ENCODE peak calls at places on chromosomes 1 and 21, in six cellular contexts. N, H, F, T, G and E are unnamed samples.

GRCh38 chr1:60573726-60574409 is 500.3 kb upstream of the C1orf87 start:
- DNase-seq in N (peak), F (no peak), H (no peak), T (no peak), G (no peak), E (no peak)

GRCh38 chr1:109529895-109530456 is 9.7 kb upstream of the GPR61 start:
- DNase-seq in G (no peak), H (no peak), F (no peak), N (peak), T (no peak), E (no peak)

GRCh38 chr1:41377397-41377796 is 16.2 kb downstream of the FOXO6 start:
- DNase-seq in T (no peak), F (no peak), N (no peak), G (no peak), H (no peak), E (no peak)

GRCh38 chr1:104195395-104195794 is 445.7 kb downstream of the AMY1C start:
- DNase-seq in G (no peak), N (peak), H (no peak), F (no peak), T (no peak), E (no peak)

GRCh38 chr1:244735404-244735803 is 82.5 kb downstream of the DESI2 start:
- DNase-seq in H (no peak), G (no peak), N (peak), T (no peak), F (no peak), E (no peak)

GRCh38 chr1:226939439-226940028 is 560 bp upstream of the COQ8A start:
- DNase-seq in H (peak), N (peak), F (peak), T (peak), G (peak), E (no peak)

GRCh38 chr1:200415693-200416593 is 6.1 kb upstream of the ZNF281 start:
- DNase-seq in F (peak), H (no peak), N (peak), G (no peak), T (no peak), E (no peak)

GRCh38 chr1:28359592-28360239 is 9.8 kb upstream of the PHACTR4 start:
- DNase-seq in T (peak), H (peak), F (peak), G (peak), N (peak), E (peak)

GRCh38 chr1:204323887-204324286 is 35.8 kb downstream of the PLEKHA6 start:
- DNase-seq in T (no peak), F (peak), N (peak), H (no peak), G (peak), E (no peak)

GRCh38 chr1:184156521-184157395 is 105.2 kb downstream of the TSEN15 start:
- DNase-seq in H (no peak), G (peak), F (no peak), N (peak), T (no peak), E (no peak)

GRCh38 chr21:39681257-39681656 is 63.7 kb upstream of the IGSF5 start:
- DNase-seq in F (no peak), G (no peak), T (no peak), H (no peak), N (peak), E (no peak)

GRCh38 chr1:8878448-8879347 is at the start of gene ENO1:
- DNase-seq in N (peak), T (peak), F (peak), H (peak), G (peak), E (peak)

GRCh38 chr1:168476588-168477379 is 67.0 kb downstream of the XCL2 start:
- DNase-seq in F (no peak), H (no peak), T (no peak), N (peak), G (no peak), E (no peak)

GRCh38 chr1:234960722-234961467 is 167.7 kb downstream of the TOMM20 start:
- DNase-seq in H (no peak), T (no peak), G (no peak), N (no peak), F (no peak), E (no peak)

GRCh38 chr1:155776414-155776813 is 80.6 kb downstream of the GON4L start:
- DNase-seq in F (no peak), G (no peak), T (no peak), N (no peak), H (no peak), E (no peak)

GRCh38 chr1:84776639-84777038 is 86.4 kb upstream of the SSX2IP start:
- DNase-seq in H (no peak), T (no peak), G (no peak), F (no peak), N (peak), E (no peak)

GRCh38 chr1:168081373-168082007 is 55.2 kb downstream of the GPR161 start:
- DNase-seq in F (no peak), H (no peak), T (no peak), G (no peak), N (peak), E (no peak)

GRCh38 chr1:15834406-15835204 is 12.9 kb upstream of the SPEN start:
- DNase-seq in G (peak), F (peak), T (peak), H (peak), N (peak), E (peak)

GRCh38 chr1:1032428-1032827 is 12.5 kb downstream of the AGRN start:
- DNase-seq in F (no peak), T (no peak), N (no peak), H (no peak), G (peak), E (no peak)

GRCh38 chr1:204598319-204598969 is 82.2 kb downstream of the MDM4 start:
- DNase-seq in G (no peak), N (no peak), T (no peak), H (no peak), F (no peak), E (no peak)

GRCh38 chr21:41759214-41759840 is 7.5 kb downstream of the RIPK4 start:
- DNase-seq in H (no peak), F (no peak), T (no peak), G (no peak), N (no peak), E (no peak)

GRCh38 chr1:229562686-229563085 is 4.2 kb upstream of the ABCB10 start:
- DNase-seq in F (no peak), N (no peak), H (no peak), G (no peak), T (no peak), E (no peak)

GRCh38 chr1:8679929-8680504 is 137.4 kb downstream of the RERE start:
- DNase-seq in T (no peak), F (no peak), G (no peak), H (no peak), N (no peak), E (no peak)

GRCh38 chr1:19384772-19385187 is 72.7 kb downstream of the SLC66A1 start:
- DNase-seq in H (no peak), N (no peak), T (no peak), G (no peak), F (no peak), E (no peak)

GRCh38 chr1:6205849-6206845 is at the start of gene RNF207:
- DNase-seq in G (peak), T (peak), H (peak), N (peak), F (peak), E (peak)

GRCh38 chr1:23593556-23594148 is 34.4 kb upstream of the ID3 start:
- DNase-seq in F (no peak), N (peak), H (no peak), T (no peak), G (no peak), E (no peak)

GRCh38 chr1:84724128-84724860 is 34.0 kb upstream of the SSX2IP start:
- DNase-seq in H (no peak), N (no peak), G (no peak), T (peak), F (no peak), E (peak)

GRCh38 chr1:211921579-211922095 is 91.1 kb upstream of the LPGAT1 start:
- DNase-seq in G (no peak), N (no peak), T (no peak), H (no peak), F (no peak), E (no peak)

GRCh38 chr1:97270508-97271307 is 549.1 kb downstream of the PTBP2 start:
- DNase-seq in H (no peak), F (no peak), N (no peak), T (peak), G (peak), E (no peak)

GRCh38 chr21:29496337-29496736 is 197.6 kb downstream of the BACH1 start:
- DNase-seq in G (no peak), T (no peak), H (no peak), F (no peak), N (no peak), E (no peak)

GRCh38 chr1:234720709-234721436 is 110.9 kb upstream of the IRF2BP2 start:
- DNase-seq in H (no peak), F (no peak), T (no peak), N (no peak), G (no peak), E (no peak)

GRCh38 chr1:50967416-50968020 is 2.5 kb upstream of the CDKN2C start:
- DNase-seq in H (no peak), G (no peak), N (peak), F (peak), T (no peak), E (no peak)

GRCh38 chr1:23168462-23169218 is at the start of gene LUZP1:
- DNase-seq in H (peak), T (peak), F (peak), N (peak), G (peak), E (peak)

GRCh38 chr1:19363526-19364152 is 51.5 kb downstream of the SLC66A1 start:
- DNase-seq in T (no peak), H (no peak), F (peak), N (no peak), G (no peak), E (no peak)

GRCh38 chr1:222167111-222167510 is 380.8 kb downstream of the HHIPL2 start:
- DNase-seq in F (peak), H (no peak), N (peak), G (peak), T (peak), E (peak)
- TF ChIP-seq CTCF in F (peak), H (peak), N (peak), G (peak), T (peak), E (peak)

GRCh38 chr1:177426533-177426932 is 255.8 kb downstream of the BRINP2 start:
- DNase-seq in G (no peak), H (no peak), T (no peak), N (no peak), F (no peak), E (no peak)

GRCh38 chr1:177432897-177433296 is 262.1 kb downstream of the BRINP2 start:
- DNase-seq in F (no peak), T (no peak), G (no peak), N (no peak), H (no peak), E (no peak)

GRCh38 chr1:177425241-177425640 is 254.5 kb downstream of the BRINP2 start:
- DNase-seq in T (no peak), N (no peak), G (no peak), F (no peak), H (no peak), E (no peak)

GRCh38 chr1:177431123-177431522 is 260.4 kb downstream of the BRINP2 start:
- DNase-seq in F (no peak), H (no peak), G (no peak), T (no peak), N (no peak), E (no peak)

DNA sequence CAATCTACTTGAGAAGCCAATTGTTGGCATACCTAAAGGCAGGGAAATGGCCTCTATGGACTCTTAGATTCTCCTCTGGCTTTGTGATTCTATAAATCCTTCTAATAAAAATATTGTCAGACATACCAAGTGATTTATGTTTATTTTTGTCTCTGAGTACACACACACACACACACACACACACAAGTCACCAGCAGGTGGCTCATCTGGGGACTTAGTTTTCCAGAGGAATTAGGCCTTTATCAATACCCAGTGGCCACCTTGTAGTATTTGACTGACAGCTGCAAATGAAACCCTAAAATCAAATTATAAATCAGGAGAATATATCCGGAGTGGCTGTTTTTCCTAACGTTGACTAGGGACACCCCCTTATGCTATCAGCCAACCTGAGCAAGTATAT is 258.5 kb downstream of the BRINP2 start:
- DNase-seq in F (no peak), T (no peak), H (no peak), N (no peak), G (no peak), E (no peak)
- TF ChIP-seq CTCF in F (no peak), T (no peak), H (no peak), N (peak), G (no peak), E (no peak)

GRCh38 chr1:172727956-172728603 is 69.2 kb downstream of the FASLG start:
- DNase-seq in H (no peak), G (no peak), N (peak), F (no peak), T (no peak), E (no peak)
- TF ChIP-seq CTCF in H (peak), G (peak), N (peak), F (peak), T (peak), E (peak)

GRCh38 chr1:66705100-66705499 is 47.2 kb upstream of the DYNLT5 start:
- DNase-seq in F (peak), H (no peak), N (no peak), G (no peak), T (no peak), E (no peak)
- TF ChIP-seq CTCF in F (no peak), H (no peak), N (no peak), G (no peak), T (no peak), E (no peak)

DNA sequence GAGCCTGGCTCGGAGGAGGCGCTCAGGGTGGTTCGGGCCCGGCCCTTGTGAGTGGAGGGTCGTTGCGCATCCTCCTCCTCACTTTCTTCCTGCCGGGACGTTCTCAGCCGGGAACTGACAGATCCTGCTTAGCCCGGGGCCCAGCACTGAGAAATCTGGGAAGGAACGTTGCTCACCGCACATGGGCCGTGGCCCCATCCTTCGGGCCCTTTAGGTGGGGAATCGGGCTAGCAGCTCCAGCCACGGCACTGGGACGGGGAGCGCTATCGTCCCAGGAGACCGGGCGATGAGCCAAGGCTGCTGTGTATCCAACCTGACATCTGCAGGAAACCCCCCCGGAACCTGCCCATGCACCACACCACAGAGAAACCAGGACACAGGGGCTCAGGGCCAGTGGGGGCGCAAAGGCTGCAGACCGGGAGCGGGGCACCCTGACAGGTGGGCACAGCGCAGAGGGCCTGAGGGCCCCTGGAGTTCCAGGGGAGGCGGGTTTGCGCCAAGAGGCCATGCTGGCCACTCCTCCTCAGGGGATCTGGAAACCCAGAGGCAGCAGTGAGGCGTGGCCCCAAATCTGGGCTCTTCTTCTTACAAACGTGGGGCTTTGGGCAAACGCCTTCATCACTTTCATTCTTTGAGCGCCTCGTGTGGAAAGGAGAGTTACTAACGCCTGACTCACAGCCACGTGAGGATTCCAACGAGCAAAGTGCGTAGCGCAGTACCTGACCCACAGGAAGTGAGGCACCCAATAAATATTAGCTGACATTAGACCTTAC is at the start of gene SH2D5:
- DNase-seq in G (peak), T (no peak), H (peak), N (peak), F (peak), E (peak)
- TF ChIP-seq CTCF in G (peak), T (no peak), H (peak), N (peak), F (peak), E (peak)

DNA sequence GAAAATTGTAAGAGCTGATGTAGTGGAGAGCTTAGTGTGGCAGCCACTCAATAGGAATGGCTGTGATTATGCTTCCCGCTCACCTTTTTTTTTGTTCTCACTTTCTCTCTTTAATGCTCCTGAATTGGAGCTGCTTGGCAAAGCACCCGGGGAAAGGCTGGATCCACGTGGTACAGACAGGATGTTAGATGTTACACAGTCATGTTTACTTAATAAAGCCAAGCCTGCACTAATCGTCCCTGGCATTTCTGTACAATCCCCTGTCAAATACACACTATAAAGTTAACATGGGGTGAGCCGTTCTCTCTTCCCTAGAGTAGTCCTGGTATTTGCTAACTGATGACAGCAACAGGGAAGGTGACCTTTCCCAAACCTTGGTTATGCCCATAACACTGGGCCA is 187.8 kb downstream of the ZSCAN20 start:
- DNase-seq in G (no peak), N (no peak), T (no peak), F (no peak), H (no peak), E (no peak)
- TF ChIP-seq CTCF in G (no peak), N (no peak), T (no peak), F (no peak), H (no peak), E (no peak)

GRCh38 chr1:224673161-224673560 is 57.0 kb downstream of the CNIH3 start:
- DNase-seq in H (no peak), T (no peak), G (peak), F (no peak), N (no peak), E (no peak)

GRCh38 chr1:224675589-224675988 is 59.5 kb downstream of the CNIH3 start:
- DNase-seq in G (no peak), H (no peak), N (no peak), F (no peak), T (no peak), E (no peak)

GRCh38 chr1:224681816-224682215 is 65.7 kb downstream of the CNIH3 start:
- DNase-seq in G (no peak), H (no peak), N (no peak), T (no peak), F (no peak), E (no peak)

GRCh38 chr1:224678168-224678567 is 62.1 kb downstream of the CNIH3 start:
- DNase-seq in T (no peak), N (no peak), F (no peak), H (no peak), G (no peak), E (no peak)

DNA sequence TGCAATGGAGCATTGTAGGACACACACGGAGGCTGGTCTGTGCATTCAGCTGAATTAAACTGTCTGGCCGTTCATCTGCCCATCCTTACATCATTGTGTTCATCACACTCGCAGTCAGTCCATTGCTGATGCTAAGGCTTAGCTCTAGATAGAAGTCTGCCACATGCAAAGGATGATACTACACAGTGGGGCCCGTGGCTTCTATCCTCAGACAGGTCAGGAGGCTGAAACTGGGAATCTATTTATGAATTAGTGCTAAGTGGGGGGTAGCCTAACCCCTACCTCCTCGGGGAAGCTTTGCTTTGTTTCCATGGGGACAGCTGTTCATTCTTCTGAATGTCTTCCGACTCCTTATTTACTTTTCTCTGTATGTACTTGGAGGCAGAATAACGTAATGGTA is 60.5 kb downstream of the CNIH3 start:
- DNase-seq in G (no peak), T (no peak), F (no peak), N (no peak), H (no peak), E (no peak)
- TF ChIP-seq CTCF in G (no peak), T (no peak), F (no peak), N (no peak), H (no peak), E (no peak)